ENCODE peak calls at places on chromosomes 5 and 9, in four cellular contexts. One of them, this sample, is unnamed.

GRCh38 chr5:123150089-123150488 is 61.0 kb downstream of the PRDM6 start:
- DNase-seq in breast epithelium: no peak
- DNase-seq in WERI-Rb-1: no peak
- DNase-seq in H9: no peak
- DNase-seq in this sample: no peak

GRCh38 chr9:137348781-137349470 is 46.9 kb upstream of the NRARP start:
- DNase-seq in breast epithelium: no peak
- DNase-seq in WERI-Rb-1: no peak
- DNase-seq in H9: no peak
- DNase-seq in this sample: no peak

GRCh38 chr5:173453167-173453566 is 125.0 kb upstream of the STC2 start:
- DNase-seq in breast epithelium: no peak
- DNase-seq in WERI-Rb-1: no peak
- DNase-seq in H9: no peak
- DNase-seq in this sample: no peak

GRCh38 chr9:131279927-131280530 is 3.7 kb upstream of the FAM78A start:
- DNase-seq in breast epithelium: no peak
- DNase-seq in WERI-Rb-1: no peak
- DNase-seq in H9: no peak
- DNase-seq in this sample: no peak

GRCh38 chr5:135395451-135395850 is 3.6 kb downstream of the MACROH2A1 start:
- DNase-seq in breast epithelium: no peak
- DNase-seq in WERI-Rb-1: no peak
- DNase-seq in H9: no peak
- DNase-seq in this sample: no peak

GRCh38 chr9:134987376-134987775 is 69.7 kb upstream of the FCN1 start:
- DNase-seq in breast epithelium: peak; percentile 25
- DNase-seq in WERI-Rb-1: peak; percentile 3
- DNase-seq in H9: no peak
- DNase-seq in this sample: no peak

GRCh38 chr9:111050819-111051218 is 12.5 kb upstream of the LPAR1 start:
- DNase-seq in breast epithelium: no peak
- DNase-seq in WERI-Rb-1: no peak
- DNase-seq in H9: no peak
- DNase-seq in this sample: no peak

GRCh38 chr5:177484902-177485549 is 11.6 kb upstream of the DBN1 start:
- DNase-seq in breast epithelium: no peak
- DNase-seq in WERI-Rb-1: no peak
- DNase-seq in H9: no peak
- DNase-seq in this sample: no peak

GRCh38 chr5:147437161-147437596 is 72.7 kb downstream of the DPYSL3 start:
- DNase-seq in breast epithelium: no peak
- DNase-seq in WERI-Rb-1: no peak
- DNase-seq in H9: no peak
- DNase-seq in this sample: no peak

GRCh38 chr5:159038907-159039306 is 60.8 kb downstream of the EBF1 start:
- DNase-seq in breast epithelium: no peak
- DNase-seq in WERI-Rb-1: no peak
- DNase-seq in H9: no peak
- DNase-seq in this sample: no peak

GRCh38 chr5:93277001-93277400 is 304.0 kb downstream of the NR2F1-AS1 start:
- DNase-seq in breast epithelium: no peak
- DNase-seq in WERI-Rb-1: no peak
- DNase-seq in H9: no peak
- DNase-seq in this sample: no peak

GRCh38 chr5:101915559-101915958 is 380.5 kb downstream of the SLCO4C1 start:
- DNase-seq in breast epithelium: no peak
- DNase-seq in WERI-Rb-1: no peak
- DNase-seq in H9: no peak
- DNase-seq in this sample: no peak

GRCh38 chr5:101687630-101688029 is 608.5 kb downstream of the SLCO4C1 start:
- DNase-seq in breast epithelium: no peak
- DNase-seq in WERI-Rb-1: no peak
- DNase-seq in H9: no peak
- DNase-seq in this sample: no peak

GRCh38 chr9:76701441-76702031 is 62.7 kb upstream of the PCA3 start:
- DNase-seq in breast epithelium: no peak
- DNase-seq in WERI-Rb-1: peak; percentile 59
- DNase-seq in H9: no peak
- DNase-seq in this sample: no peak

DNA sequence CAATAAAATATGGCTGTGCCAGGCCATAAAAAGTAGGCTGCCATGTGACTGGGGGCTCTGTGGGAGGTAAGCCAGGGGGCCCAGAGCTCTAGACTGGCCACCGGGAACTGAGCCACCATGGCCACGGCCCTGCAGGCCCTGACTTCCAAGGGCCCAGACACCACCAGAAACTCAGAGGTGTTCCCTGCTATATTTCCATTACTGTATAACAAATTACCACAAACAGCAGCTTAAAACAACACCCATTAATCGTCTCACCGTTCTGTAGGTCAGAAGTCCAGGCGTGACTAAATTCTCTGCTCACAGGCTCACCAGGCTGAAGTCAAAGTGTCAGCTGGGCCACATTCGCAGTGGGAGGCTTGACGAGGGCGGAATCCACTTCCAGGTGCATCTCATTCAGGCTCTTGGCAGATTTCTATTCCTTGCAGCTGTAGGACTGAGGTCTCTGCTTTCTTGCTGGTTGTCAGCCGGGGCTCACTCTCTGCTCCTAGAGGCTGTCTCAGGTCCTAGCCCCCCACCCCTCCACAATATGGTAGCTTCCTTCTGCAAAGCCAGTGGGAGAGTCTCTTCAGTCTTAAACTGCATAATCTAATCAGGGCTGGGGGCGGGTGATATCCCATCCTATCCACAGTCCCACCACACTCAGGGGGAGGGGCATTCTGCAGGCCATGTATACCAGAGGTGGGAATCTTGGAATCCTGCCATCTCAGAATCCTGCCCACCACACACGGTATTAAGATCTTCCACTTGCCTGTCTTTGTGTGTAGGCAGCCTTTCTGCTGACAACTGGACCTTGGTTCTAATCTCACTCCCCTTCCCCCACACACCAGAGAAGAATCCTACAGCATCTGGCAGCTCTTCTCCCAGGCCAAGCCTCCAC is 125.3 kb downstream of the C5orf15 start:
- DNase-seq in breast epithelium: peak; percentile 44
- DNase-seq in WERI-Rb-1: peak; percentile 54
- DNase-seq in H9: no peak
- DNase-seq in this sample: no peak
- H3K9me3 ChIP-seq in breast epithelium: no peaks in the 10 kb centered on the region
- H3K9me3 ChIP-seq in WERI-Rb-1: no peaks in the 10 kb centered on the region
- H3K9me3 ChIP-seq in H9: no peaks in the 10 kb centered on the region
- H3K9me3 ChIP-seq in this sample: no peaks in the 10 kb centered on the region

GRCh38 chr5:80237243-80237642 is 18.6 kb downstream of the SERINC5 start:
- DNase-seq in breast epithelium: no peak
- DNase-seq in WERI-Rb-1: no peak
- DNase-seq in H9: no peak
- DNase-seq in this sample: no peak
- H3K27ac ChIP-seq in breast epithelium: no peak overlapping the region
- H3K27ac ChIP-seq in WERI-Rb-1: no peak overlapping the region
- H3K27ac ChIP-seq in H9: no peak overlapping the region
- H3K27ac ChIP-seq in this sample: no peak overlapping the region

DNA sequence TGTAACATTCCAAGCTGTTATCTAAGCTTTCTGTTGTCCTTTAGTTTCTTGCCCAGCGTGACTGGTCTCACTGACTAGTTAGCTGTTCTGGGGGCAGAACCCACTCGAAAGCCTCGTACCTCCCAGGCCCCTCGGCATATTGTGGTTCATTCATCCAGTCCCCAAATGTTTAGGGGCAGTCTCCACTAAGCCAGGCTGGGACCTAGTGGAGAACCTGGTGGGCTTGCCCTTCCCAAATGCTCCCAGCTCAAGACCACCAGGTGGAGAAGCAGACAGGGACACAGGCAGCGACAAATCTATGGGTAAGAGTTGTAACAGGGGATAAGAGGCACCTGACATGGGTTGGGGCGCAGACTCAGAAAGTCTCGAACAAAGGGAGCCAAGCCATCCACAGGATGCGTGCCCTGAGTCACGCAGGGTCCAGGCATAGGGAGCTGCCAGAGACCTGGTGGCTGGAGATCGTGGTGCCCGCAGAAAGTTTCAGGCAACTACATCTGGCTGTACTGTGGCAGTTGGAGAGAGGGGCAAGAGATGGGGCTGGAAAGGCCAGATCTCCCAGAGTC is 851 bp upstream of the EEIG1 start:
- DNase-seq in breast epithelium: no peak
- DNase-seq in WERI-Rb-1: no peak
- DNase-seq in H9: no peak
- DNase-seq in this sample: no peak
- TF ChIP-seq CTCF in breast epithelium: no peak
- TF ChIP-seq CTCF in WERI-Rb-1: no peak
- TF ChIP-seq CTCF in H9: no peak
- TF ChIP-seq CTCF in this sample: no peak

GRCh38 chr5:141371572-141372475 is 1.8 kb downstream of the PCDHGB3 start:
- DNase-seq in breast epithelium: no peak
- DNase-seq in WERI-Rb-1: no peak
- DNase-seq in H9: no peak
- DNase-seq in this sample: no peak

GRCh38 chr5:141374627-141375026 is 936 bp downstream of the PCDHGA6 start:
- DNase-seq in breast epithelium: no peak
- DNase-seq in WERI-Rb-1: no peak
- DNase-seq in H9: no peak
- DNase-seq in this sample: no peak

GRCh38 chr5:141366016-141366896 is 2.3 kb downstream of the PCDHGA5 start:
- DNase-seq in breast epithelium: no peak
- DNase-seq in WERI-Rb-1: no peak
- DNase-seq in H9: no peak
- DNase-seq in this sample: no peak

GRCh38 chr5:141373673-141374317 is at the start of gene PCDHGA6:
- DNase-seq in breast epithelium: no peak
- DNase-seq in WERI-Rb-1: no peak
- DNase-seq in H9: no peak
- DNase-seq in this sample: no peak

GRCh38 chr5:141369994-141370848 is at the start of gene PCDHGB3:
- DNase-seq in breast epithelium: no peak
- DNase-seq in WERI-Rb-1: no peak
- DNase-seq in H9: peak; percentile 32
- DNase-seq in this sample: peak; percentile 28
- H3K9me3 ChIP-seq in breast epithelium: peaks cover 100% of the 10 kb centered on the region
- H3K9me3 ChIP-seq in WERI-Rb-1: peaks cover 28% of the 10 kb centered on the region
- H3K9me3 ChIP-seq in H9: peaks cover 38% of the 10 kb centered on the region
- H3K9me3 ChIP-seq in this sample: peaks cover 51% of the 10 kb centered on the region

DNA sequence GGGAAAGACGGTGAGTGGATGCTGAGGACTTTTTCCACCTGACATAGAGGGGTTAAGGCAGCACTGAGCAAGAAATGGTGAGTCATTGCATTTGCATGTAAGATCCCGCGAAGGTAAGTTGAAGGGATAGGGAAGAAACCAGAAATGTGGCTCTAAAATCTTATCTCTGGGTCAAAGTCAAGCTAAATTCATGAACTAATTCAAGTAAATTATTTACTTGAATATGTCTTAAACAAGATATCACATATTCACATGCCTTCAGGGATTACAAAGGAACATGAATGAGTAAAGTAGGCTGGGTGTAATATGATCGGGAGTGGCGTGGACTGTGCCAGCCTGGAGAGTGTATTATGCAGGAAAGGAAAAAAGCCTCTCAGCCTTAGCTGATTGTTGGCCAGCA is 74.4 kb upstream of the EQTN start:
- DNase-seq in breast epithelium: no peak
- DNase-seq in WERI-Rb-1: no peak
- DNase-seq in H9: no peak
- DNase-seq in this sample: no peak
- H3K27ac ChIP-seq in breast epithelium: no peak overlapping the region
- H3K27ac ChIP-seq in WERI-Rb-1: no peak overlapping the region
- H3K27ac ChIP-seq in H9: no peak overlapping the region
- H3K27ac ChIP-seq in this sample: no peak overlapping the region

This sample was measured in CD4-positive, alpha-beta T cell.